ENCODE peak calls at places on chromosomes 16 and 17, in four cellular contexts. C is AG09309, R is AG09319, T is RWPE1. M is an unnamed sample.

GRCh38 chr16:57738844-57739243 is 3.3 kb downstream of the KATNB1 start:
- DNase-seq in R (no peak), T (no peak), C (no peak), M (no peak)

GRCh38 chr17:75277664-75278071 is 6.6 kb upstream of the MIF4GD start:
- DNase-seq in C (no peak), T (no peak), R (peak), M (no peak)

GRCh38 chr16:53220585-53220984 is 165.8 kb downstream of the CHD9 start:
- DNase-seq in C (peak), R (no peak), T (no peak), M (no peak)

GRCh38 chr17:5950871-5951270 is 119.3 kb upstream of the WSCD1 start:
- DNase-seq in T (no peak), R (no peak), C (no peak), M (no peak)

GRCh38 chr17:16583781-16584180 is 14.8 kb upstream of the ZNF287 start:
- DNase-seq in T (no peak), C (no peak), R (no peak), M (no peak)

GRCh38 chr16:78985736-78986605 is 614.6 kb downstream of the MAF start:
- DNase-seq in R (no peak), C (no peak), T (peak), M (peak)

GRCh38 chr17:68020451-68020779 is 15.1 kb upstream of the KPNA2 start:
- DNase-seq in R (no peak), C (no peak), T (no peak), M (no peak)

GRCh38 chr17:27980035-27980434 is 62.4 kb upstream of the NLK start:
- DNase-seq in R (no peak), C (peak), T (peak), M (no peak)

GRCh38 chr16:88384222-88385111 is 1.7 kb downstream of the ZNF469 start:
- DNase-seq in R (no peak), T (no peak), C (no peak), M (no peak)

GRCh38 chr17:33520404-33521032 is 227.4 kb upstream of the ASIC2 start:
- DNase-seq in T (peak), R (no peak), C (no peak), M (peak)

GRCh38 chr17:17235212-17236174 is 1.5 kb downstream of the FLCN start:
- DNase-seq in R (no peak), T (no peak), C (no peak), M (no peak)

GRCh38 chr16:85554791-85555548 is 58.2 kb upstream of the GSE1 start:
- DNase-seq in T (peak), C (no peak), R (no peak), M (peak)

GRCh38 chr17:40319651-40320550 is 10.9 kb downstream of the RARA start:
- DNase-seq in T (no peak), C (no peak), R (no peak), M (peak)

GRCh38 chr16:10896165-10896564 is 19.2 kb downstream of the CIITA start:
- DNase-seq in C (no peak), T (no peak), R (no peak), M (no peak)

GRCh38 chr16:55370762-55371482 is 46.9 kb downstream of the IRX6 start:
- DNase-seq in T (peak), C (peak), R (no peak), M (no peak)

GRCh38 chr17:45902892-45903346 is 8.6 kb downstream of the MAPT start:
- DNase-seq in T (no peak), C (no peak), R (no peak), M (peak)

GRCh38 chr17:79019631-79020584 is 4.1 kb upstream of the C1QTNF1 start:
- DNase-seq in C (no peak), R (peak), T (peak), M (peak)

GRCh38 chr17:80832266-80832676 is 159.4 kb upstream of the CHMP6 start:
- DNase-seq in C (no peak), R (peak), T (no peak), M (no peak)
- TF ChIP-seq CTCF in C (no peak), R (no peak), T (no peak), M (no peak)

DNA sequence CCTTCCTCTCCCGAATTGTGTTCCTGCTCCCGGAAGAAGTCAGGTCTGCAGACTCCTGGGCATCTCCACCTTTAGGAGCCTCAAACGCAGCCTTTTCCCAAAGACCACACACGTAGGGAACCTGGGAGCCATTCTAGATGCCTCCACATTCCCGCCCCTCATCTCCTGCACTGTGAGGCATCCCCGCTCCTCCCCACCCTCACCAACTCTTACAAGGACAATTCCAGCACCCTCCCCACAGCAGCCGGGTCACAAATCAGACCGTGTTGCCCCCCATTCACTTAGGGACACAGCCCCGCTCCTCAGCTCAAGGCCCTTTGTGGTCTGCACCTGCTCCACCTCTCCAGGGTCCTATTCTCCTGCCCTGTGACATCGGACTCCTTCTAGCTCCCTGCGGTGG is 49.6 kb downstream of the ABR start:
- DNase-seq in R (no peak), C (no peak), T (no peak), M (no peak)
- TF ChIP-seq CTCF in R (no peak), C (no peak), T (no peak), M (no peak)

DNA sequence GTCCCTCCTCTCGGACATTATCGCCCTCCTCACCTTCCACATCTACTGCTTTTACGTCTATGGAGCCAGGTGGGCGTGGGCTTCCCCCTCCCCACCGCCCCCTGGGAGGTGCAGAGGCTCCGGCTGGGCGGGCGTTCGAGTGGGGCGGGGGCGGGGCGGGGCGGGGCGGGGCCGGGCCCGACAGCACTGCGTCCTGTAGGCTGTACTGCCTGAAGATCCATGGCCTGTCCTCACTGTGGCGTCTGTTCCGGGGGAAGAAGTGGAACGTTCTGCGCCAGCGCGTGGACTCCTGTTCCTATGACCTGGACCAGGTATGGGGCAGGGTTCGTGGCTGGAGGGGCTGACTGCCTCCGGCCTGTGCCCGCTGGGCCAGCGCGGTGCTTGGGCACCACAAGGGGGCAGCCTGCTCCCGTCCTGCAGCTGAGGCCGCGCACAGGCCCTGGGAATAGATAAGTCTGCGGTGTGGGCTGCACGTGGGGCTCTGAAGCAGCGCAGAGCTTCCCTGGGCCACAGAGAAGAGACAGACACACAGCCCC is 9.2 kb downstream of the PIGQ start:
- DNase-seq in T (no peak), C (no peak), R (peak), M (no peak)
- TF ChIP-seq CTCF in T (peak), C (peak), R (peak), M (peak)

GRCh38 chr16:3305109-3306068 is at the start of the genes TIGD7 and ZNF75A:
- DNase-seq in T (peak), C (peak), R (peak), M (peak)
- TF ChIP-seq CTCF in T (peak), C (no peak), R (peak), M (no peak)

GRCh38 chr17:14359251-14359939 is 58.5 kb downstream of the HS3ST3B1 start:
- DNase-seq in C (no peak), T (no peak), R (no peak), M (no peak)
- TF ChIP-seq CTCF in C (no peak), T (no peak), R (no peak), M (no peak)

GRCh38 chr17:42312285-42313130 is 24.2 kb downstream of the STAT5A start:
- DNase-seq in C (no peak), R (no peak), T (peak), M (no peak)

GRCh38 chr17:42312035-42312284 is 23.7 kb downstream of the STAT5A start:
- DNase-seq in T (no peak), C (no peak), R (no peak), M (no peak)

GRCh38 chr17:42309142-42309541 is 20.8 kb downstream of the STAT5A start:
- DNase-seq in T (no peak), C (no peak), R (no peak), M (no peak)

GRCh38 chr17:42311240-42312034 is 23.1 kb downstream of the STAT5A start:
- DNase-seq in T (no peak), C (peak), R (peak), M (no peak)

DNA sequence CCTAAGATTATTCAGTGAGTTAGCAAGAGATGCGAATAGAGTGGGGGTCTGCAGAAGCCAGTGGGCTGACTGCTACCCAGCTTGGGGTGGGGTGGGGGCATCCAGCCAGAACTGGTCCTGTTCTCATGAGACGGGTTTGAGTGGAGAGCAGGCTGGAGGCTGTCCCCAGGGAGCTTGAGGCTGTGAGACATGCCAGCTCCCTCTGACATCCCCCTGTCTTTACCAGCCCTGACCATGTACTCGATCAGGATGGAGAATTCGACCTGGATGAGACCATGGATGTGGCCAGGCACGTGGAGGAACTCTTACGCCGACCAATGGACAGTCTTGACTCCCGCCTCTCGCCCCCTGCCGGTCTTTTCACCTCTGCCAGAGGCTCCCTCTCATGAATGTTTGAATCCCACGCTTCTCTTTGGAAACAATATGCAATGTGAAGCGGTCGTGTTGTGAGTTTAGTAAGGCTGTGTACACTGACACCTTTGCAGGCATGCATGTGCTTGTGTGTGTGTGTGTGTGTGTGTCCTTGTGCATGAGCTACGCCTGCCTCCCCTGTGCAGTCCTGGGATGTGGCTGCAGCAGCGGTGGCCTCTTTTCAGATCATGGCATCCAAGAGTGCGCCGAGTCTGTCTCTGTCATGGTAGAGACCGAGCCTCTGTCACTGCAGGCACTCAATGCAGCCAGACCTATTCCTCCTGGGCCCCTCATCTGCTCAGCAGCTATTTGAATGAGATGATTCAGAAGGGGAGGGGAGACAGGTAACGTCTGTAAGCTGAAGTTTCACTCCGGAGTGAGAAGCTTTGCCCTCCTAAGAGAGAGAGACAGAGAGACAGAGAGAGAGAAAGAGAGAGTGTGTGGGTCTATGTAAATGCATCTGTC is 22.2 kb downstream of the STAT5A start:
- DNase-seq in T (no peak), C (no peak), R (no peak), M (no peak)
- TF ChIP-seq CTCF in T (no peak), C (peak), R (peak), M (no peak)

DNA sequence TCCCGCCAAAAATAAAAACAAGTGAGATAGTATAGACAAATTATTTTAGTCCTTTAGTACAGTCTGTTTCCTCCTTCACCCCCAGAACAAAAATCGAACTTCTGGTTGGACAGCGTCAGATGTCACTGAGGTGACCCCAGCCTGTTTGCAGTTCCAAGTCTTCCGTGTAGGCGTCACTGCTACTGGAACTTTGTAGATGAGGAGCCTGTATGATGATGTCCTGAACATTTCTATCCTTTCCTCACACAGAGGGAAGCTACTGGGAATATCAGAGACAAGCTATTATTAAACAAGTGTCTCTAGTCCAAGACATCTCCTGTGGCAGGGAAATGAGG is 924 bp upstream of the VEZF1 start:
- DNase-seq in C (no peak), T (no peak), R (no peak), M (peak)
- TF ChIP-seq CTCF in C (no peak), T (no peak), R (no peak), M (no peak)

DNA sequence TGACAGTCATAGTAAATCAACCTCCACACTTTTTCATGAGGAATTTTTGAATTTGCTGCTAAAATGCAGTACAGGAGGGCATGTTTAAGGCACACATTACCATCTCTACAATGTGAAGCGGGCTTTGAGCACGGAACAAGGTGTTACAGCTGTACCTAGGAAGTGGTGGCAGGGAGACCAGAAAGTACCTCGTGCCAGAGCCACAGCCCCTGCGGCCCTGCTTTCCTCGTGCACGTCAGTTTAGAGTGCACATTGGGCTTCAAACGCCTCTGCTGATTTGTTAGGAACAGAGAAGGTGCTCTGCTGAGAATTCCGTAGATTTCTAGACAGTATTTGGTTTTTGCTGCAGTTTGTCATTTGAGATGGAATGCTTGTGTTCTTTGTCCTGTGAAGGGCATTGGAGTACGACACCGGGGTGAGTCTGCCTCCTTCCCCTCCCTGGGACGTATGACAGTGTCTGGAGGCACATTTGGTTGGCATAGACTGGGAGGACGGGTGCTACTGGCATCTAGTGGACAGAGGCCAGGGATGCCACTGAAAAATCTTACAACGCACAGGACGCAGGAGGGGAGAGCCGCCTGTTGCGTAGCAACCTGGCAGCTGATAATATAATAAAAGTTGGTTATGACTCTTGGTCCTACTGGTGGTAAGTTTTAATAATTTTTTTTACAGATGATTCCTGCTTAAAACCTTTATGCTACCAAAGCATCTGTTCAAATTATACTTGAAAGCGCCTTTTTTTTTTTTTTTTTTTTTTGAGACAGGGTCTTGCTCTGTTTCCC is 9.1 kb downstream of the FOXK2 start:
- DNase-seq in T (peak), C (no peak), R (no peak), M (peak)
- TF ChIP-seq CTCF in T (peak), C (peak), R (peak), M (no peak)

DNA sequence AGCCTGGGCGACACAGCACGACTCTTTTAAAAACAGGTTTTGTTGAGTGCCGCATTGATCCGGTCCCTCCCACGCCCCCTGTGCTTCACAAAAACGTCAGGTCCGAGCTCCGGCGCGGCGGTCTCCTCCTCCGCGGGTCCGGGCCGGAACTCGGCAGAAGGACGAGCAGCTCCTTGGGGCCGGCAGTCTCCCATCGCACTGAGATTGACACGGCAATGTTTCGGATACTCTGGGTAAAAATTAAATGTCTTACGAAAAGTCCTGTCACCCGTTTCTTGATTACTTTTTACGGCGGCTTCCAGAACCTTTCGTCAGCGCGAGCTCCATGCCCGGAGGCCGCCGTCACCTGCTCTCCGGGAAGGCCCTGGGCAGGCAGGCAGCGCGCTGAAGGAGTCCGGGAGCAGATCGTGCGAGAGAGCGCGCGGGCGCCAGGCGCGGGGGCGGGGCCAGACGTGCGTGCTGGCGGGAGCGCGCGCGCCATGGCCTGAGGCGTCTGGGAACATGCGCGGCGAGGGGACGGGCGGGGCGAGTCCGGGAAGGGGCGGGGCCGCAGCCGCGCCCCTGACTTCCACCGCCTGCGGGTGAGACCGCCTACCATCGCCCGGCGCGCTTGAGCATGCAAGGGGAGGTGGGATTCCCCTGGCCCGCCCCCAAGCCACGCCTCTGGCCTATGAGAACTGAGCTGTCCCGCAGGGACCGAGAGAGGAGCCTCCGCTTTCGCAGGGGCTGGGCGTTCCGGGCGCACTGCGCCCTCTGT is 11.7 kb upstream of the SRL start:
- DNase-seq in R (peak), T (peak), C (peak), M (peak)
- TF ChIP-seq CTCF in R (no peak), T (no peak), C (no peak), M (no peak)

DNA sequence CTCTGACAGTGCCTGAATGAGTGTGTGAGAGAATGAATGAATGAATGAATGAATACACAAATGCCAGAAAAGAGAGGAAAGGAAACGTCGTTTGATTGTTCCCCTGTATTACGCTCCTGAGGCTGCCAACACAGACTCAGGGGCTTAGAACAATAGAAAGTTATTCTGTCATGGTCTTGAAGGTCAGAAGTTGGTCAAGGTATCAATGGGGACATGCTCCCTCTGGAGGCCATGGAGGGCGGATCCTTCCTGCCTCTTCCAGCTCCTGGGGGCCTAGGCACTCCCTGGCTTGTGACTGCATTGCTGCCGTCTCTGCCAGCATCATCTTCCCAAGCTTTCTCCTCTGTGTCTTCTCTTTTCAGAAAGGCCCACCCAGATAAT is 1.5 kb upstream of the SLC38A8 start:
- DNase-seq in T (no peak), C (no peak), R (peak), M (peak)
- TF ChIP-seq CTCF in T (no peak), C (peak), R (peak), M (peak)

M was measured in Calu3.